ENCODE peak calls at places on chromosomes 6 and 20, in five cellular contexts. K is upper lobe of left lung, V is transverse colon, J is HepG2, P is endothelial cell of umbilical vein. O is an unnamed sample.

GRCh38 chr20:2693286-2693995 is 861 bp downstream of the EBF4 start:
- DNase-seq in K (peak), V (peak), J (no peak), P (peak), O (no peak)

GRCh38 chr6:165010556-165011535 is 298.6 kb downstream of the C6orf118 start:
- DNase-seq in K (no peak), V (no peak), J (no peak), P (no peak), O (no peak)

GRCh38 chr6:157428418-157429202 is 47.6 kb downstream of the ZDHHC14 start:
- DNase-seq in K (no peak), V (no peak), J (peak), P (no peak), O (no peak)

GRCh38 chr6:148192310-148192709 is 150.3 kb upstream of the SASH1 start:
- DNase-seq in K (no peak), V (no peak), J (no peak), P (no peak), O (peak)

GRCh38 chr6:21323577-21323976 is 270.0 kb upstream of the SOX4 start:
- DNase-seq in K (no peak), V (no peak), J (no peak), P (no peak), O (no peak)

GRCh38 chr20:49938173-49939163 is 2.3 kb downstream of the RNF114 start:
- DNase-seq in K (no peak), V (peak), J (no peak), P (peak), O (peak)

GRCh38 chr20:51594206-51594998 is 51.9 kb upstream of the NFATC2 start:
- DNase-seq in K (no peak), V (no peak), J (no peak), P (no peak), O (no peak)

GRCh38 chr20:11108102-11108842 is 434.5 kb upstream of the JAG1 start:
- DNase-seq in K (no peak), V (no peak), J (no peak), P (peak), O (no peak)

GRCh38 chr6:43052842-43053544 is 658 bp downstream of the CUL7 start:
- DNase-seq in K (no peak), V (peak), J (no peak), P (peak), O (no peak)

GRCh38 chr20:62900692-62901584 is 25.4 kb downstream of the DIDO1 start:
- DNase-seq in K (no peak), V (peak), J (peak), P (peak), O (no peak)

GRCh38 chr6:47665112-47665511 is 33.3 kb upstream of the ADGRF4 start:
- DNase-seq in K (no peak), V (no peak), J (no peak), P (no peak), O (no peak)

GRCh38 chr20:49951160-49951559 is 15.0 kb downstream of the RNF114 start:
- DNase-seq in K (no peak), V (no peak), J (no peak), P (peak), O (no peak)

GRCh38 chr20:62197801-62198200 is 15.0 kb downstream of the MTG2 start:
- DNase-seq in K (peak), V (no peak), J (no peak), P (no peak), O (no peak)

GRCh38 chr20:39004508-39004907 is 42.4 kb downstream of the DHX35 start:
- DNase-seq in K (no peak), V (peak), J (no peak), P (no peak), O (peak)

GRCh38 chr6:122151768-122152167 is 247.7 kb upstream of the HSF2 start:
- DNase-seq in K (no peak), V (no peak), J (no peak), P (no peak), O (no peak)

GRCh38 chr6:165770430-165771082 is 107.5 kb upstream of the PDE10A start:
- DNase-seq in K (peak), V (no peak), J (no peak), P (no peak), O (no peak)

GRCh38 chr20:36407196-36407733 is 101.1 kb downstream of the DLGAP4 start:
- DNase-seq in K (no peak), V (no peak), J (no peak), P (no peak), O (no peak)

GRCh38 chr6:42352856-42353564 is 98.7 kb downstream of the TRERF1 start:
- DNase-seq in K (no peak), V (no peak), J (no peak), P (no peak), O (peak)

GRCh38 chr6:169445661-169446581 is 192.3 kb upstream of the THBS2 start:
- DNase-seq in K (no peak), V (peak), J (no peak), P (no peak), O (no peak)

GRCh38 chr6:151229401-151230276 is 10.1 kb upstream of the AKAP12 start:
- DNase-seq in K (no peak), V (no peak), J (no peak), P (no peak), O (no peak)

GRCh38 chr20:59039233-59039632 is 3.4 kb downstream of the PRELID3B start:
- DNase-seq in K (no peak), V (no peak), J (no peak), P (no peak), O (no peak)

GRCh38 chr6:32488085-32488484 is 42.0 kb downstream of the HLA-DRB5 start:
- DNase-seq in K (no peak), V (no peak), J (no peak), P (no peak), O (no peak)

GRCh38 chr6:164322533-164322932 is 908.0 kb downstream of the QKI start:
- DNase-seq in K (no peak), V (no peak), J (no peak), P (peak), O (no peak)

GRCh38 chr6:18433059-18433458 is 45.9 kb downstream of the RNF144B start:
- DNase-seq in K (no peak), V (no peak), J (no peak), P (no peak), O (no peak)

GRCh38 chr6:131946404-131946991 is 4.7 kb downstream of the CCN2 start:
- DNase-seq in K (no peak), V (no peak), J (peak), P (no peak), O (no peak)

GRCh38 chr6:36334832-36335459 is 1.7 kb downstream of the BNIP5 start:
- DNase-seq in K (no peak), V (peak), J (peak), P (no peak), O (no peak)

GRCh38 chr6:52532457-52532856 is 44.4 kb downstream of the TRAM2 start:
- DNase-seq in K (no peak), V (no peak), J (no peak), P (no peak), O (no peak)

GRCh38 chr20:35093245-35093884 is 758 bp upstream of the TRPC4AP start:
- DNase-seq in K (no peak), V (no peak), J (no peak), P (peak), O (no peak)

GRCh38 chr6:125790403-125791150 is at the start of gene NCOA7:
- DNase-seq in K (peak), V (peak), J (peak), P (peak), O (peak)

GRCh38 chr6:46501136-46502089 is 10.2 kb upstream of the RCAN2 start:
- DNase-seq in K (no peak), V (no peak), J (no peak), P (no peak), O (no peak)

GRCh38 chr6:157233686-157234085 is 89.6 kb downstream of the TMEM242 start:
- DNase-seq in K (no peak), V (no peak), J (no peak), P (no peak), O (no peak)

GRCh38 chr6:90890681-90891337 is 303.9 kb upstream of the MAP3K7 start:
- DNase-seq in K (no peak), V (no peak), J (no peak), P (no peak), O (no peak)

GRCh38 chr6:71724456-71725180 is 161.7 kb upstream of the RIMS1 start:
- DNase-seq in K (no peak), V (no peak), J (no peak), P (no peak), O (no peak)

GRCh38 chr6:170005680-170006470 is 254.5 kb downstream of the ERMARD start:
- DNase-seq in K (peak), V (no peak), J (no peak), P (no peak), O (no peak)

GRCh38 chr6:9878535-9878934 is 536.3 kb downstream of the TFAP2A start:
- DNase-seq in K (no peak), V (no peak), J (no peak), P (no peak), O (no peak)

GRCh38 chr6:161257778-161258457 is 15.9 kb downstream of the AGPAT4 start:
- DNase-seq in K (no peak), V (no peak), J (no peak), P (peak), O (no peak)

GRCh38 chr6:73702444-73702843 is 6.4 kb downstream of the CD109 start:
- DNase-seq in K (no peak), V (no peak), J (no peak), P (no peak), O (no peak)

GRCh38 chr6:5394280-5394679 is 133.0 kb downstream of the FARS2 start:
- DNase-seq in K (no peak), V (no peak), J (no peak), P (no peak), O (no peak)

GRCh38 chr6:5398530-5398929 is 137.2 kb downstream of the FARS2 start:
- DNase-seq in K (no peak), V (no peak), J (peak), P (peak), O (no peak)

GRCh38 chr6:5390177-5390576 is 128.9 kb downstream of the FARS2 start:
- DNase-seq in K (no peak), V (no peak), J (no peak), P (no peak), O (no peak)

GRCh38 chr6:5399391-5399790 is 138.1 kb downstream of the FARS2 start:
- DNase-seq in K (no peak), V (no peak), J (no peak), P (no peak), O (no peak)

DNA sequence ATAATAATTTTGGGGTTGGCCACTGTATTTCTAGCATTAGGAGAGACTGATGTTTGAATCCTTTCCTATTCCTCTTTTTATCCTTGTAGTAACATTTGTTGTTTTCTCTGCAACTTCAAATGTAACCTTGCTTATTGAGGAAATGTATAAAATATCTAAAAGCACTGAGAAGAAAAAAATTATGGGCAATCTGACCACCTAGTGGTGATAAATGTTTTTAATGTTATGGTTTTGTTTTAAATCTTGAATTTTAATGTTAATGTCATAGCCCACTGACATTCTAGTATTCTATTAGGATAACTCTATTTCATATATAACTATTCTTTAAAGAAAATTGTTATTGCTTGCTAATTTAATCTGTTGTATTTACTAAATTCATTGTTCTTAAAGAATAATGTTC is 134.4 kb downstream of the FARS2 start:
- DNase-seq in K (no peak), V (no peak), J (no peak), P (no peak), O (no peak)
- TF ChIP-seq CTCF in K (no peak), V (no peak), J (no peak), P (no peak), O (no peak)

GRCh38 chr6:30847421-30847970 is 36.8 kb upstream of the DDR1 start:
- DNase-seq in K (no peak), V (no peak), J (no peak), P (no peak), O (no peak)

GRCh38 chr6:30843611-30843998 is 40.7 kb upstream of the DDR1 start:
- DNase-seq in K (no peak), V (no peak), J (no peak), P (no peak), O (no peak)

GRCh38 chr6:30842754-30843610 is 41.3 kb upstream of the DDR1 start:
- DNase-seq in K (no peak), V (no peak), J (no peak), P (no peak), O (no peak)

GRCh38 chr6:30844118-30844535 is 40.2 kb upstream of the DDR1 start:
- DNase-seq in K (no peak), V (no peak), J (peak), P (no peak), O (no peak)

DNA sequence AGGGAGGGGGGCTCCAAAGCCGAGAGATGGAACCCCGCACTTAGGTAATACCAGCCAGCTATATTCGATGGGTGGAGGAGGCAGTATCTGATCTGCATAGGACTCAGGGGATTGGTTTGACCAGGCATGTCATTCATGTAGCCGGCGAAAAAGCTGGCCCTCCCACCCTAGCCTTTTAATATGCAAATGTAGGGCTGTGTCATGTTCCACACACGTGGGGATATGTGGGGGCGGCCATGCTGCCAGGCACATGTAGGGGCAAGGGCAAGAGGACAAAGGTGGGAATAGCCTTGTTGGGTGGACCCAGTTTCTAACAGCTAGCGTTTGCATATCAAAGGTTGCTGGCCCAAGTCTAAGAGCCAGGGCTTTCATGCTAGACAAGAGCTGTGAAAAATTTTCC is 39.1 kb upstream of the DDR1 start:
- DNase-seq in K (no peak), V (no peak), J (no peak), P (no peak), O (no peak)
- TF ChIP-seq POLR2A in K (no peak), V (no peak), J (no peak), P (no peak), O (no peak)

DNA sequence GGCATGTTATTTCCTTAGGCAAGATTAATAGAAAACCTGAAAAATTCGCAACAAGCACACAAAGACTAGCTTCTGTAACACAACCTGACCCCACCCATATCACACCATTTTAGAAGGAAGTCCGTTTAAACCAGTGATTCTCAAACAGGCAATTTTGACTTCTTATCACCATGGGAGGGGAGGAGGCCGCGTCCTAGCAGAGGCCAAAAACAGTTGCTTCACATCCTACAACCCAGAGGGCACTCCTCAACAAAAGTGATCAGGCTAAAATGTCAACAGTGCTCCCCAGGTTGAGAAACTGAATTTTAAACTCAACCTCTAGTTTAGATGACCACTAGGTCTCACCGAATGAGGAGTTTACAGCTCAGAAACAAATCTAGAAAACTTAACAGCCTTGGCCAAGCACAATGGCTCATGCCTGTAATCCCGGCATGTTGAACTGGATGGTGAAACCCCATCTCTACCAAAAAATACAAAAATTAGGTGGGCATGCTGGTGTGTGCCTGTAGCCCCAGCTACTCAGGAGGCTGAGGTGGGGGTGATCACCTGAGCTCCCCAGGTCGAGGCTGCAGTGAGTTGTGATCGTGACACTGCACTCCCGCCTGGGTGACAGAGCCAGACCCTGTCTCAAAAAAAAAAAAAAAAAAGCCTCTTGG is 3.4 kb downstream of the SNX5 start:
- DNase-seq in K (no peak), V (no peak), J (peak), P (no peak), O (no peak)
- H3K4me3 ChIP-seq in K (no peak), V (no peak), J (peak), P (peak), O (no peak)

GRCh38 chr6:95365454-95365853 is 211.9 kb upstream of the MANEA start:
- DNase-seq in K (no peak), V (no peak), J (no peak), P (no peak), O (no peak)

GRCh38 chr6:95366414-95366813 is 210.9 kb upstream of the MANEA start:
- DNase-seq in K (no peak), V (no peak), J (no peak), P (no peak), O (no peak)

GRCh38 chr6:95364016-95364604 is 213.2 kb upstream of the MANEA start:
- DNase-seq in K (no peak), V (no peak), J (peak), P (no peak), O (no peak)
- TF ChIP-seq CTCF in K (no peak), V (no peak), J (no peak), P (no peak), O (no peak)

GRCh38 chr6:2634151-2634964 is 116.4 kb downstream of the MYLK4 start:
- DNase-seq in K (peak), V (peak), J (peak), P (peak), O (peak)
- TF ChIP-seq POLR2A in K (no peak), V (no peak), J (no peak), P (no peak), O (no peak)

O was measured in lower leg skin.